ENCODE peak calls at places on chromosomes 11 and 22, in five cellular contexts. U is choroid plexus epithelial cell, S is Peyer's patch, W is cardiac muscle cell, Q is fibroblast of pulmonary artery. M is an unnamed sample.

GRCh38 chr11:68932933-68933577 is 29.4 kb downstream of the IGHMBP2 start:
- DNase-seq in W (no peak), Q (no peak), U (no peak), S (no peak), M (no peak)

GRCh38 chr11:35474677-35475076 is 50.7 kb downstream of the PAMR1 start:
- DNase-seq in Q (no peak), S (no peak), U (no peak), W (no peak), M (no peak)

GRCh38 chr11:6609502-6610015 is 2.5 kb downstream of the TAF10 start:
- DNase-seq in S (peak; percentile 2), Q (no peak), W (no peak), U (no peak), M (no peak)

GRCh38 chr11:45918331-45918941 is 759 bp upstream of the PEX16 start:
- DNase-seq in S (peak; percentile 86), Q (peak; percentile 68), W (peak; percentile 84), U (peak; percentile 78), M (peak; percentile 65)

GRCh38 chr22:44438481-44439131 is 59.4 kb downstream of the RTL6 start:
- DNase-seq in W (no peak), S (no peak), Q (no peak), U (no peak), M (no peak)

GRCh38 chr22:35523167-35523928 is 17.3 kb upstream of the RASD2 start:
- DNase-seq in U (no peak), S (no peak), W (no peak), Q (no peak), M (no peak)

GRCh38 chr22:45144928-45145327 is 18.8 kb upstream of the NUP50 start:
- DNase-seq in S (no peak), Q (no peak), W (no peak), U (no peak), M (no peak)

GRCh38 chr22:32204211-32204855 is 540 bp downstream of the RFPL2 start:
- DNase-seq in Q (no peak), W (peak; percentile 43), S (no peak), U (no peak), M (peak; percentile 0)

GRCh38 chr11:69504127-69504526 is 22.7 kb downstream of the LINC01488 start:
- DNase-seq in Q (no peak), W (no peak), S (no peak), U (no peak), M (no peak)

DNA sequence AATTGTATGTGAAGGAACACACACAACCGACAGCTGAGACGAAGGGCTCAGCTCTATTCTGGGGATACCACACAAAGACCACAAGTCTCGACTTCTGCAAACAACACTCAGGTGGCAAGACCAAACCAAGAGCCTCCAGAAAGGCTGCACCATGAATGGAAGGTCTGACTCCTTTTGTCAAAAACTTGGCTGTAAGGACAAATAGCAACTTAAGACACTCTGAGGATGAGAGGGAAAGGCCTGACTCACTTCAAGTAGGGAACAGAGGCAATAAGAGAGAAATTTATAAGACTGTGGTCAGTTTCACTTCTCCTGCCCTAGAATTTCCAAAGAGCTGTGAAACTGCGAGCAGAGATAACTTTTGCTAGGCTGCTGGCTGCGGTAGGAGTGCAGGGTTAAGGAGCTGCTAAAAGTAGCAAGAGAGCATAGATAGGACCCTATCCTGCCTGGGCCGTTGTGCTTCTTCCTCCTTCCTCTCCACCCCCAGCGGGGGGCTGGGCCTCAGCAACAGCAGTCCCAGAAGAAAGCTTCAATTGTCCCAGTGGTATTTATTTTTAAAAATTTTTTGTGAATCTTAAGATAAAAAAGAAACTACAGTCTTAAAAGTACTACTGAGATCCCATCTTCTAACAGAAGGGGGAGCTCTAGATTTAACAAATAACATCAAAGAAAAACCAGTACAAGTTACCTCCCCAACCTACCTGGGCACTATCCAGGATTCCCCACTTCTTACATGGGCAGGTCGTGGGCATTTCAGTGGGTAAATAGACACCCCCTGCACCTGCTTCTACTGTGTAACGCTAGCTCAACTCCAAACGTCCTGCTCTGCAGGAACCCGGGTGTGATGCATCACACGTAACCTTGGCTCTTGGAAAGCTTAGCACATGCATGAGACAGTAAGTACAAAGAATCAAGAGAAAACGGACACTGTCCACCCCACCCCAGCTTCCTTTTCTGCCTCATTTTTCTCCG is 66.4 kb downstream of the SGSM3 start:
- DNase-seq in W (peak; percentile 57), S (peak; percentile 50), Q (peak; percentile 81), U (peak; percentile 81), M (peak; percentile 86)
- H3K4me3 ChIP-seq in W (peak overlapping the region; percentile 13), S (peak overlapping the region; percentile 15), Q (no peak overlapping the region), U (peak overlapping the region; percentile 20), M (peak overlapping the region; percentile 50)

GRCh38 chr11:117945047-117945820 is 16.0 kb upstream of the TMPRSS13 start:
- DNase-seq in S (no peak), U (no peak), W (no peak), Q (no peak), M (no peak)
- TF ChIP-seq CTCF in S (peak; percentile 3), U (peak; percentile 15), W (no peak), Q (peak; percentile 19), M (no peak)

GRCh38 chr11:65184146-65184545 is 2.4 kb downstream of the CAPN1 start:
- DNase-seq in S (no peak), W (no peak), Q (no peak), U (no peak), M (no peak)

GRCh38 chr11:65181569-65182257 is at the start of gene CAPN1:
- DNase-seq in S (peak; percentile 79), W (peak; percentile 82), Q (peak; percentile 92), U (peak; percentile 75), M (peak; percentile 91)

GRCh38 chr11:65185166-65185565 is 3.4 kb downstream of the CAPN1 start:
- DNase-seq in Q (no peak), W (no peak), S (peak; percentile 6), U (no peak), M (no peak)

GRCh38 chr11:65182258-65183170 is 786 bp downstream of the CAPN1 start:
- DNase-seq in W (peak; percentile 50), S (peak; percentile 39), U (peak; percentile 20), Q (peak; percentile 20), M (peak; percentile 21)

GRCh38 chr11:65183201-65183891 is 1.6 kb downstream of the CAPN1 start:
- DNase-seq in U (no peak), S (peak; percentile 15), W (no peak), Q (no peak), M (no peak)
- H3K4me3 ChIP-seq in U (peak overlapping the region; percentile 87), S (peak overlapping the region; percentile 77), W (no peak overlapping the region), Q (peak overlapping the region; percentile 91), M (peak overlapping the region; percentile 93)

DNA sequence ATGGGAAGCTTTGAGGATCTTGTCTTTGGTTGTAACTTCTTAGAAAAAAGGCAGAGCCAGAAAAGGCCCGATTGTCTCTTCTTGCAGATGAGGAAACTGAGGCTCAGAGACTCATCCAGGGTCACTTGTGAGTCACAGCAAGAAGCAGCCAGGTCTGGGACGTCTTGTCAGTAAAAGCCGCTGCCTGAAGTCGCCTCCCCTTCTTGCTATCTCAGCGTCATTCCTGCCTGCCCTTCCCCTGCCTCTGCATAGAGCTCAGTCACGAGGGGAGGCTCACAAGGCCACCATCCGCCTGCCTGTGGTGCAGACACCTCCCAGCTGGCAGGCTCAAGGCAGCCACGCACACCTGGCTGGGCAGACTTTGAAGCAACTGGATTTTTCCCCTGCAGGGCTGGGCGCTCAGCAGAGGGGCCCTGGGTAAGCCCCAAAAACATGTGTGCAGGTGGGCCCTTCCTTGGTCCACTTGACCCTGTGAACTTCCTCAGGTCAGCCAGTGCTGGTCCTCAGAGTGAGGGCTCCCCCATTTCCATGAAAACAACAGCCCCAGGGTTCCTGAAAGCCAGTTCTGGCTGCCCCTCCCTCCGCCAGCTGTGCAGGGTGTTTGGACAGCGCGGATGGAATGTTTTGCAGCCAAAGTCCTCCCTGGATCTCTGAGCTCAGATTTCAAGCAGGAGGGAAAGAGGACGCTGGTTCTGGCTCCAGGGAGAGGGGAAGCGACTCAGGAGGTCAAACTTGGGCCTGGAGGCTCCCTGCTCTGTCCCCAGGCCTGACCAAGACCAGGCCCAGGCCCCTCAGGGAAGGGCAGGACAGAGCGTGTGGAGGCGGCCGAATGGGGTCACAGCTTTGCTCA is 6.0 kb upstream of the RAB3IL1 start:
- DNase-seq in W (peak; percentile 64), U (peak; percentile 74), Q (peak; percentile 84), S (no peak), M (peak; percentile 84)
- TF ChIP-seq CTCF in W (no peak), U (no peak), Q (no peak), S (no peak), M (no peak)

GRCh38 chr11:28616566-28616965 is 508.4 kb downstream of the METTL15 start:
- DNase-seq in S (no peak), W (no peak), Q (no peak), U (no peak), M (no peak)

GRCh38 chr11:28625532-28625931 is 517.3 kb downstream of the METTL15 start:
- DNase-seq in U (no peak), W (no peak), Q (no peak), S (no peak), M (no peak)

GRCh38 chr11:28618426-28618825 is 510.2 kb downstream of the METTL15 start:
- DNase-seq in U (peak; percentile 38), Q (peak; percentile 41), S (no peak), W (no peak), M (peak; percentile 49)

GRCh38 chr11:28619870-28620540 is 511.8 kb downstream of the METTL15 start:
- DNase-seq in Q (peak; percentile 33), U (peak; percentile 67), W (no peak), S (no peak), M (peak; percentile 67)

DNA sequence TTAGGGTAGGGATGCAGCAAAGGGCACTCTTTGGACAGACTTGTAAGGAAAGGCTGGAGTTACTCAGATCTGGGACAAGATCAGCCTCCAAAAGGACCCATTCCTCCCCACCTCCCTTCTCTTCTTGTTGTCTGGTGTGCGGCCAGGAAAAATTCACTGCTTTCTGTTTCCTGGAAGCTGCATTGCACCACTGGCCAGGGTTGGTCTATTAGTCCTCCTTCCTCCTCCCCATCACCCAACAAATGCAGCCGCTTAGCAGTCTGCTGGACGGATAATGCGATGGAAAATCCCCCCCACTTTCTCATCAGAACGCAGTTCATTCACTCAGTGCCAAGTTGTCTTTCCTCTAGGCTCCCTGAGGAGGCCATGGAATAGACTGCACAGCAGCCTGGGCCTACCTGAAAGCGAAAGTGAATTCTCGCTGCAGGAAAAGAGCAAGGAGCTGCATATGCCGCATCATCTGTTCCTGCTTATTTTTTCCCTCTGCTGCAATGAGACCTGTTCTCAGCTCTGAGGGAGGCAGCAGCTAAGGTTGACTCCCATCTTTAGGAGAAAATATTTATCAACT is 513.5 kb downstream of the METTL15 start:
- DNase-seq in W (no peak), Q (peak; percentile 47), S (no peak), U (peak; percentile 67), M (peak; percentile 76)
- H3K4me3 ChIP-seq in W (no peak overlapping the region), Q (peak overlapping the region; percentile 1), S (peak overlapping the region; percentile 12), U (peak overlapping the region; percentile 23), M (peak overlapping the region; percentile 52)

DNA sequence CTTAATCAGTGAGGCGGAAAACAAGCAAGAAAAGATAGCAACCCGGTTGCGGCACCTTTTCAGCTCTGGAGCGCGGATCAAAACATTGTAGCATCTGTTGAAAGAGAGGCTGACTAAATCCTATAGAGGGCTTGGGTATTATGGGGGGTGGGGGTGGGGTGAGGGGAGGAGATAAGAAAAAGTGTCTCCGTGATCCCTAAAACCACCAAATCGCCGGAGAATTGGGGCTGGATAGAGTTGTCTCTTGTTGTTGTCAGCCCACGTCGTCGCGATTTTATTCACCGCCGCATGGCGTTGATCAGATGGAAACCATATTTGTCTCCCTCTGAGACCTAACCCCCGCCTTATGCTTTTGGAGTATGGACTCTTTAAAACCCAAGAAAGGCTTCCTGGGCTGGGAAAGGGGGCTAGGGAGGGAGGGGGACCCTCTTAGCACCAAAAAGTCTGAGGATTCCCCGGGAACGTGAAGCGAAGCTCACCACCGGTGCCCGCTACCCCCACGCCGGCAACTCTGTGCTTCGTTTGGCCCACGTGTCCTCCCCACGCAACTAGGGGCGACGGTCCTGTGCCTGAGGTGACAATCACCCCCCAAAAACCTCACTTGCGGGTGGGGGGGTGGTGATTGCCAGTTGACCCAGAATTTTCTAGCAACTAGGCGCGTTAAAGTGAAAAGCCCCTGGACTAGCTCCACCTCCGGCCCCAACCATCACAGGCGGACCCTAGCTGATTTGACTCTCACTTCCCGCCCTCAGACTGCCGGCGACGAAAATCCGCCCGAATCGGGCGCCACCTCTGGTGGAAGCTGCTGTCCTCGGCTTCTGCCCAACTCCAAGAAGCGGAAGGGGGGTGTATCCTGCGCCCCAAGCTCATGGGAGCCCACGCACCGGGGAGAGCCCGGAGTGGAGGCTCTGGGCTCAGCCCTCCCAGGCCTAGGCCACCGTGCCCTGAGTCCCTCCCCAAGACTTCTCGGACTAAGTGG is 12.8 kb downstream of the PAX6 start:
- DNase-seq in W (no peak), U (no peak), S (no peak), Q (no peak), M (no peak)
- TF ChIP-seq CTCF in W (peak; percentile 41), U (peak; percentile 35), S (no peak), Q (peak; percentile 29), M (peak; percentile 30)